ENCODE peak calls at places on chromosome 14, in six cellular contexts. One of them, this sample, is unnamed. For H3K27me3 and H3K4me1, the result is how much of the 10 kb centered on the place peaks cover.

GRCh38 chr14:61196792-61197191 is 84.3 kb downstream of the TMEM30B start:
- DNase-seq in stomach: no peak
- DNase-seq in SK-N-SH: no peak
- DNase-seq in transverse colon: no peak
- DNase-seq in GM12878: no peak
- DNase-seq in ovary: no peak
- DNase-seq in this sample: no peak

GRCh38 chr14:59585891-59586554 is 9.4 kb upstream of the CCDC175 start:
- DNase-seq in transverse colon: no peak
- DNase-seq in GM12878: no peak
- DNase-seq in stomach: no peak
- DNase-seq in SK-N-SH: no peak
- DNase-seq in ovary: no peak
- DNase-seq in this sample: no peak

GRCh38 chr14:92655372-92655771 is 93.1 kb downstream of the LGMN start:
- DNase-seq in transverse colon: no peak
- DNase-seq in stomach: no peak
- DNase-seq in ovary: no peak
- DNase-seq in SK-N-SH: no peak
- DNase-seq in GM12878: no peak
- DNase-seq in this sample: no peak

GRCh38 chr14:95362180-95362494 is 42.4 kb upstream of the CLMN start:
- DNase-seq in ovary: no peak
- DNase-seq in GM12878: no peak
- DNase-seq in SK-N-SH: no peak
- DNase-seq in transverse colon: no peak
- DNase-seq in stomach: no peak
- DNase-seq in this sample: no peak

GRCh38 chr14:106268013-106268727 is 741.8 kb downstream of the TMEM121 start:
- DNase-seq in ovary: no peak
- DNase-seq in SK-N-SH: peak
- DNase-seq in GM12878: no peak
- DNase-seq in stomach: peak
- DNase-seq in transverse colon: peak
- DNase-seq in this sample: no peak

GRCh38 chr14:66045572-66046021 is 440.6 kb upstream of the CCDC196 start:
- DNase-seq in transverse colon: no peak
- DNase-seq in SK-N-SH: no peak
- DNase-seq in ovary: no peak
- DNase-seq in GM12878: no peak
- DNase-seq in stomach: no peak
- DNase-seq in this sample: no peak

GRCh38 chr14:30298266-30298795 is 260.6 kb upstream of the G2E3 start:
- DNase-seq in stomach: no peak
- DNase-seq in transverse colon: no peak
- DNase-seq in ovary: no peak
- DNase-seq in SK-N-SH: no peak
- DNase-seq in GM12878: no peak
- DNase-seq in this sample: no peak

GRCh38 chr14:89445252-89445973 is 28.4 kb upstream of the FOXN3 start:
- DNase-seq in SK-N-SH: no peak
- DNase-seq in ovary: peak
- DNase-seq in GM12878: no peak
- DNase-seq in transverse colon: no peak
- DNase-seq in stomach: no peak
- DNase-seq in this sample: peak

GRCh38 chr14:104445832-104446381 is 133.7 kb upstream of the C14orf180 start:
- DNase-seq in SK-N-SH: no peak
- DNase-seq in stomach: peak
- DNase-seq in GM12878: no peak
- DNase-seq in ovary: peak
- DNase-seq in transverse colon: no peak
- DNase-seq in this sample: no peak

GRCh38 chr14:34766611-34767010 is 52.2 kb upstream of the CFL2 start:
- DNase-seq in stomach: no peak
- DNase-seq in SK-N-SH: no peak
- DNase-seq in GM12878: no peak
- DNase-seq in ovary: no peak
- DNase-seq in transverse colon: no peak
- DNase-seq in this sample: no peak

GRCh38 chr14:50232276-50232642 is 881 bp upstream of the SOS2 start:
- DNase-seq in GM12878: no peak
- DNase-seq in SK-N-SH: no peak
- DNase-seq in ovary: no peak
- DNase-seq in stomach: no peak
- DNase-seq in transverse colon: no peak
- DNase-seq in this sample: no peak

GRCh38 chr14:92531151-92531873 is 17.7 kb downstream of the RIN3 start:
- DNase-seq in ovary: no peak
- DNase-seq in SK-N-SH: no peak
- DNase-seq in stomach: no peak
- DNase-seq in GM12878: no peak
- DNase-seq in transverse colon: no peak
- DNase-seq in this sample: peak

GRCh38 chr14:77707355-77707723 is 484 bp downstream of the ALKBH1 start:
- DNase-seq in SK-N-SH: peak
- DNase-seq in GM12878: no peak
- DNase-seq in stomach: no peak
- DNase-seq in ovary: no peak
- DNase-seq in transverse colon: peak
- DNase-seq in this sample: no peak

GRCh38 chr14:104784846-104785707 is 10.5 kb downstream of the AKT1 start:
- DNase-seq in GM12878: no peak
- DNase-seq in ovary: no peak
- DNase-seq in SK-N-SH: no peak
- DNase-seq in transverse colon: no peak
- DNase-seq in stomach: peak
- DNase-seq in this sample: no peak

GRCh38 chr14:78987006-78987405 is 816.8 kb downstream of the NRXN3 start:
- DNase-seq in transverse colon: no peak
- DNase-seq in GM12878: no peak
- DNase-seq in stomach: no peak
- DNase-seq in SK-N-SH: no peak
- DNase-seq in ovary: no peak
- DNase-seq in this sample: no peak

GRCh38 chr14:101072531-101072930 is 169.0 kb upstream of the RTL1 start:
- DNase-seq in stomach: peak
- DNase-seq in GM12878: no peak
- DNase-seq in ovary: peak
- DNase-seq in SK-N-SH: peak
- DNase-seq in transverse colon: no peak
- DNase-seq in this sample: no peak

GRCh38 chr14:100906420-100906819 is 2.9 kb upstream of the RTL1 start:
- DNase-seq in ovary: peak
- DNase-seq in stomach: no peak
- DNase-seq in SK-N-SH: peak
- DNase-seq in GM12878: no peak
- DNase-seq in transverse colon: no peak
- DNase-seq in this sample: peak

GRCh38 chr14:35121887-35122695 is at the start of the genes PPP2R3C and PRORP:
- DNase-seq in GM12878: peak
- DNase-seq in stomach: peak
- DNase-seq in SK-N-SH: peak
- DNase-seq in ovary: peak
- DNase-seq in transverse colon: peak
- DNase-seq in this sample: peak

GRCh38 chr14:38209572-38210159 is 2.0 kb downstream of the SSTR1 start:
- DNase-seq in ovary: no peak
- DNase-seq in GM12878: no peak
- DNase-seq in stomach: peak
- DNase-seq in SK-N-SH: no peak
- DNase-seq in transverse colon: no peak
- DNase-seq in this sample: peak

GRCh38 chr14:100979780-100980179 is 76.3 kb upstream of the RTL1 start:
- DNase-seq in ovary: no peak
- DNase-seq in transverse colon: no peak
- DNase-seq in SK-N-SH: no peak
- DNase-seq in stomach: no peak
- DNase-seq in GM12878: no peak
- DNase-seq in this sample: no peak

GRCh38 chr14:96805906-96806305 is 8.7 kb downstream of the VRK1 start:
- DNase-seq in GM12878: no peak
- DNase-seq in stomach: no peak
- DNase-seq in ovary: no peak
- DNase-seq in SK-N-SH: no peak
- DNase-seq in transverse colon: peak
- DNase-seq in this sample: no peak

GRCh38 chr14:36313898-36314297 is 6.5 kb downstream of the MBIP start:
- DNase-seq in GM12878: no peak
- DNase-seq in ovary: no peak
- DNase-seq in SK-N-SH: no peak
- DNase-seq in transverse colon: no peak
- DNase-seq in stomach: no peak
- DNase-seq in this sample: no peak

GRCh38 chr14:68291820-68292219 is 472.2 kb downstream of the RAD51B start:
- DNase-seq in transverse colon: no peak
- DNase-seq in SK-N-SH: no peak
- DNase-seq in stomach: no peak
- DNase-seq in GM12878: no peak
- DNase-seq in ovary: no peak
- DNase-seq in this sample: no peak

GRCh38 chr14:103020271-103020910 is 37.0 kb downstream of the CDC42BPB start:
- DNase-seq in transverse colon: no peak
- DNase-seq in SK-N-SH: no peak
- DNase-seq in GM12878: no peak
- DNase-seq in stomach: no peak
- DNase-seq in ovary: peak
- DNase-seq in this sample: no peak

DNA sequence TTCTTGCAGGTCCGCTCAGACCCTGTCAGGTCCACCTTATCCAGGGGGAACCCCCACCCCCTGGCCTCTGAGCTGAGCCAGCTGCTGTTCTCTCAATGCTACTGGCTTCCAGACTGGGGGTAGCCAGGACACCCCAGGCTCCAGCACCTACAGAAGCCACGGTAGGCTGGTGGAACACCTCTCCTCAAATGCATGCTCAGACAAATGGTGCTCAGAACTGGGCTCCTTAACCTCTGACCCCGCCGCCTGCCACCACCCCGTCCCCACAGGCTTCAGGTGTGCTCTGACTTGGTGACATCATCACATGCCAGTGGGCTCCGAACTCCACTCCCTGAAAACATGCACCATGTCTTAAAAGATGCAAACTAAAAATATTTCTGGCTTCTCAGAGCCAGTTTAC is 54.4 kb downstream of the BCL11B start:
- DNase-seq in stomach: no peak
- DNase-seq in GM12878: no peak
- DNase-seq in SK-N-SH: no peak
- DNase-seq in ovary: no peak
- DNase-seq in transverse colon: no peak
- DNase-seq in this sample: no peak
- TF ChIP-seq EP300 in stomach: no peak
- TF ChIP-seq EP300 in GM12878: no peak
- TF ChIP-seq EP300 in SK-N-SH: no peak
- TF ChIP-seq EP300 in ovary: no peak
- TF ChIP-seq EP300 in transverse colon: no peak
- TF ChIP-seq EP300 in this sample: no peak

GRCh38 chr14:70190156-70190555 is 1.4 kb upstream of the SLC8A3 start:
- DNase-seq in ovary: no peak
- DNase-seq in stomach: no peak
- DNase-seq in GM12878: no peak
- DNase-seq in SK-N-SH: no peak
- DNase-seq in transverse colon: no peak
- DNase-seq in this sample: no peak

GRCh38 chr14:70188292-70188607 is 501 bp downstream of the SLC8A3 start:
- DNase-seq in transverse colon: no peak
- DNase-seq in ovary: no peak
- DNase-seq in stomach: no peak
- DNase-seq in SK-N-SH: peak
- DNase-seq in GM12878: no peak
- DNase-seq in this sample: no peak

GRCh38 chr14:70189678-70190077 is 927 bp upstream of the SLC8A3 start:
- DNase-seq in ovary: no peak
- DNase-seq in stomach: no peak
- DNase-seq in transverse colon: no peak
- DNase-seq in GM12878: no peak
- DNase-seq in SK-N-SH: peak
- DNase-seq in this sample: no peak

GRCh38 chr14:70186826-70187483 is 1.8 kb downstream of the SLC8A3 start:
- DNase-seq in SK-N-SH: peak
- DNase-seq in ovary: no peak
- DNase-seq in GM12878: no peak
- DNase-seq in transverse colon: peak
- DNase-seq in stomach: no peak
- DNase-seq in this sample: no peak

DNA sequence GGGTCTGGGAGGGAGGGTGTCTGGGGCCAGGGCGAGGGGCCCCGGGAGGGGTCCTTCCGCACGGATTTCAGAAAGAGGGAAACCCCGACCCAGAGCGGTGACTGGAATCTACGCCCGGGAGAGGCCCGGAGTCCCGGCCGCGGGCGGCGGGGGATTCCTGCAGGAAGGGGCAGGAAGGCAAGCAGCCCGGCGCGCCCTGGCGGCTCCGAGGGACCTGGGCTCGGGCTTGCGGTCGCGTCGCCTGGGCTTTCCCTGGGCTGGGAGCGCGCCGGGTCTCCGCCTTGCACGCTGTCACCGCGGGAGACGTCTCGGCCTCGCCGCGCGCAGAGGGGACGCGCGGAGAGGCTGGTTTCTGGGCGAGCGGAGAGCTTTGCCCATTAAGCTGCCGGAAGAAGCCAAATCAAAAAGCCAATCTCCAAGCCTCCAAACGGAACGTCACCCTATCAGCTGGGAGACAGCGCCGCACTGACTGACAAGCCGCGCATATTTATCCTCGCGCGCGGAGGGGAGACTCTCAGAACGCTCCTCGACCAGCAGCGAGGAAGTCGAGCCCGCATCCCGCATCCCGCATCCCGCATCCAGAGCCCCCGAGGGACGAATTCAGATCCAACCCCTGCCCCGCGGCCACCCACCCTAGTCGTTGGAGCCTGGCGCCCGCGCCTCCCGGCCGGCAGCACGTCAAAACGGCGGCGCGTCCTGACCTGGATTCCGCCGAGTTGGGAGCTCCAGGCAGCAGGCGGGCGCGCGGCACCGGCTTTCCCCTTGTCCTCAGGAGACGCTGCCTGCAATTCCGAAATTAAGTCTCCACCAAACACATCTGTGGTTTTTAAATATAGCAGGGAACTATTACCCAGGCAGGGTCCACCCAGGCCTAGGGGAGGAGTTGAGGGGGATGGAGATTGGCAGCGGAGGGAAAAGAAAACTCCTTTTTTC is at the start of gene SLC8A3:
- DNase-seq in GM12878: no peak
- DNase-seq in transverse colon: no peak
- DNase-seq in stomach: peak
- DNase-seq in ovary: no peak
- DNase-seq in SK-N-SH: peak
- DNase-seq in this sample: no peak
- H3K27me3 ChIP-seq in GM12878: under half
- H3K27me3 ChIP-seq in transverse colon: half or more
- H3K27me3 ChIP-seq in stomach: under half
- H3K27me3 ChIP-seq in ovary: under half
- H3K27me3 ChIP-seq in SK-N-SH: under half
- H3K27me3 ChIP-seq in this sample: under half

GRCh38 chr14:91149462-91149861 is 35.6 kb downstream of the DGLUCY start:
- DNase-seq in stomach: peak
- DNase-seq in transverse colon: peak
- DNase-seq in SK-N-SH: no peak
- DNase-seq in ovary: no peak
- DNase-seq in GM12878: no peak
- DNase-seq in this sample: peak
- H3K4me1 ChIP-seq in stomach: under half
- H3K4me1 ChIP-seq in transverse colon: under half
- H3K4me1 ChIP-seq in SK-N-SH: under half
- H3K4me1 ChIP-seq in ovary: under half
- H3K4me1 ChIP-seq in GM12878: under half
- H3K4me1 ChIP-seq in this sample: under half

GRCh38 chr14:33131801-33132200 is 193.1 kb downstream of the NPAS3 start:
- DNase-seq in GM12878: no peak
- DNase-seq in transverse colon: no peak
- DNase-seq in ovary: no peak
- DNase-seq in stomach: no peak
- DNase-seq in SK-N-SH: no peak
- DNase-seq in this sample: no peak
- TF ChIP-seq EP300 in GM12878: no peak
- TF ChIP-seq EP300 in transverse colon: no peak
- TF ChIP-seq EP300 in ovary: no peak
- TF ChIP-seq EP300 in stomach: no peak
- TF ChIP-seq EP300 in SK-N-SH: no peak
- TF ChIP-seq EP300 in this sample: no peak

This sample was measured in sigmoid colon.